ENCODE peak calls at places on chromosomes 5 and 9, in five cellular contexts. Y is AG09309, W is MM.1S, F is progenitor cell of endocrine pancreas, E is right lobe of liver. X is an unnamed sample.

GRCh38 chr9:91150273-91151013 is 211.3 kb downstream of the AUH start:
- DNase-seq in E (no peak), Y (no peak), W (no peak), F (no peak), X (no peak)

GRCh38 chr5:73812962-73813588 is 187.1 kb downstream of the ARHGEF28 start:
- DNase-seq in Y (no peak), E (no peak), F (no peak), W (no peak), X (no peak)

GRCh38 chr5:125525356-125525755 is 778.9 kb upstream of the ZNF608 start:
- DNase-seq in F (no peak), W (no peak), E (no peak), Y (no peak), X (no peak)

GRCh38 chr9:31137151-31137849 is 1247.1 kb upstream of the ACO1 start:
- DNase-seq in F (no peak), E (no peak), Y (no peak), W (no peak), X (no peak)

GRCh38 chr5:149488645-149489306 is 62.5 kb downstream of the CSNK1A1 start:
- DNase-seq in E (no peak), W (no peak), F (no peak), Y (no peak), X (no peak)

GRCh38 chr5:125634242-125634835 is 788.9 kb upstream of the GRAMD2B start:
- DNase-seq in W (no peak), F (no peak), Y (no peak), E (no peak), X (no peak)

GRCh38 chr5:15943487-15943886 is 236.1 kb downstream of the MARCHF11 start:
- DNase-seq in E (no peak), Y (no peak), W (no peak), F (no peak), X (no peak)

GRCh38 chr5:75668988-75669760 is 48.1 kb downstream of the POC5 start:
- DNase-seq in Y (no peak), F (no peak), W (peak; percentile 38), E (no peak), X (no peak)

GRCh38 chr5:178297751-178298150 is 65.1 kb upstream of the PHYKPL start:
- DNase-seq in W (no peak), E (peak; percentile 25), Y (no peak), F (no peak), X (peak; percentile 55)

GRCh38 chr9:94656190-94656589 is 16.9 kb upstream of the FBP1 start:
- DNase-seq in F (no peak), E (no peak), Y (no peak), W (peak; percentile 94), X (no peak)

GRCh38 chr5:2007906-2008437 is 125.2 kb upstream of the IRX4 start:
- DNase-seq in W (no peak), Y (no peak), F (no peak), E (no peak), X (no peak)

GRCh38 chr9:26937816-26938371 is 9.1 kb downstream of the PLAA start:
- DNase-seq in E (no peak), W (no peak), F (no peak), Y (no peak), X (no peak)

GRCh38 chr5:77218263-77218662 is 7.8 kb downstream of the PDE8B start:
- DNase-seq in E (no peak), F (no peak), W (no peak), Y (no peak), X (no peak)

GRCh38 chr9:13443380-13444271 is 164.1 kb upstream of the MPDZ start:
- DNase-seq in Y (no peak), E (no peak), F (no peak), W (no peak), X (no peak)

DNA sequence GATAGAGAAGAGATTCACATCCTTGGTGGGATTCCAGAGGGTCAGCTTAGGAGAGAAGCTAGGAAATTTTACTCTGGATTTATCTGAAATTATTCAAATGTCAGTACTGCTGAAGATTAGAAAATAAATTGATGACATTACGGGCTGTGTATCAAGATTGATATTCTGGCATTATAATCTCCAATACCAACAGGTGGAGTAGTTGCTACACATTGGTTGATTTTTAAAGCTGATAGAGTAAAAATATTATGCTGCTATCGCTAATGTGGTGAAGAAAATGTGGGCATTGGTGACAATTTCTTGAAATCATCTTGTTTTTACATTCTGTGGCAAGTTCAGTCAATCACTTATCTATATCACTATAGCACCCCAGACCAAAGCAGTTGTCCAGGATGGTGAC is 378.5 kb downstream of the MTRR start:
- DNase-seq in W (no peak), Y (no peak), F (no peak), E (no peak), X (no peak)
- TF ChIP-seq CTCF in W (no peak), Y (no peak), F (no peak), E (no peak), X (peak; percentile 81)

DNA sequence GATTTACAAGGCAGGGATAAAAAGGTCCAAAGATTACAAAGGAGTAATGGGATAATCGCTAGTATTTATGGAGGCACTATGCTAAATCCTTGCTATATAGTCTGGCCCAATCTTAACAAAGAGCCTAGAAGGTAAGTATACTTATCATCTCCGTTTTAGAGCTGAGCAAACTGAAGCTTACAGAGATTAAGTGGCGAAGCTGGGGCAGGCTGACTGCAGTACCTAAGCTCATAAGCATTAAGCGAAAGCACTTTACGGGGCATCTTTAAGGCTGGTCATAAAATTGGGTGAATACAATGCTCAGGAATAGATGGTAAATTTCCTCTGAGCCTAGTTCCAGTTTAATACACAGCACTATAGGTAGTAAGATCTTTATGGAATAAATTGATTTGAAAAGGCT is 30.0 kb upstream of the ZNF366 start:
- DNase-seq in Y (no peak), W (no peak), F (no peak), E (no peak), X (no peak)
- TF ChIP-seq CTCF in Y (no peak), W (no peak), F (no peak), E (no peak), X (no peak)

GRCh38 chr9:84317563-84317962 is 23.0 kb downstream of the SLC28A3 start:
- DNase-seq in Y (no peak), W (no peak), E (no peak), F (no peak), X (no peak)
- TF ChIP-seq CTCF in Y (no peak), W (peak; percentile 12), E (no peak), F (no peak), X (peak; percentile 28)

DNA sequence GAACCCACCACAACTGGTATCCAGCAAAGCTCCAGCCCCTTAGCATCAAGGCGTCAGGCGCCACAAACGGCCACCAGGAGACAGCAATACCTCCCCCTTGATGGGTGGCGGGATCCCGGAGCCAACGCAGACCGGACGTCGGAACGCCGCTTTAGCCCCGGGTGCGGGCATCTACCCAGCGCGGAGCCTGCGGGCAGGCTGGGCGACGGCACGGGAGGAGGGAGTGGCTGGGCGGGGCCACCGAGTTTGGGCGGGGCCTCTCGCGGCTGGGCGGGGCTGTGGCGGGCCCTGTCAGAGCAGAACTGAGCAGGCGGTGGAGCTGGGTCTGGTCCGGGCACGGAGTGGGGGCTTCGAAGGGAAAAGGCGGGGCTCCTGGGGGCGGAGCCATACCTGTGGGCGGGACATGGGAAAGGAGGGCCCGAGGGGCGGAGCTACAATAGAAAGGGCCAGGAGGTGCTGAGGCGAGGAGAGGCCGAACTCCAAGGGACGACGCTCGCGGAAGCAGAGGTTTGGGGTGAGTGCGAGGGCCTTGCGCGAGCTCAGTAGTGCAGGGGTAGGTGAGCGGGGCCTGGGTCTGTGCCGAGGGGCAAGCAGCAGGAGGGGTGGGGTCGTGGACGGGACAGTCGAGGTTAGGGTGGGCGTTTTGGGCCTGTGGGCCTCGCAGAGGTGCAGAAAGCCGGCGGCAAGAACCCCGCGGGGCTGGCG is 40.2 kb upstream of the GARNL3 start:
- DNase-seq in Y (no peak), F (peak; percentile 85), W (peak; percentile 91), E (peak; percentile 96), X (no peak)
- TF ChIP-seq CTCF in Y (peak; percentile 16), F (peak; percentile 37), W (no peak), E (no peak), X (peak; percentile 73)

GRCh38 chr9:4375424-4376195 is 75.7 kb upstream of the GLIS3 start:
- DNase-seq in Y (peak; percentile 87), E (no peak), F (no peak), W (peak; percentile 25), X (no peak)
- TF ChIP-seq CTCF in Y (peak; percentile 54), E (peak; percentile 38), F (peak; percentile 63), W (peak; percentile 35), X (peak; percentile 87)

DNA sequence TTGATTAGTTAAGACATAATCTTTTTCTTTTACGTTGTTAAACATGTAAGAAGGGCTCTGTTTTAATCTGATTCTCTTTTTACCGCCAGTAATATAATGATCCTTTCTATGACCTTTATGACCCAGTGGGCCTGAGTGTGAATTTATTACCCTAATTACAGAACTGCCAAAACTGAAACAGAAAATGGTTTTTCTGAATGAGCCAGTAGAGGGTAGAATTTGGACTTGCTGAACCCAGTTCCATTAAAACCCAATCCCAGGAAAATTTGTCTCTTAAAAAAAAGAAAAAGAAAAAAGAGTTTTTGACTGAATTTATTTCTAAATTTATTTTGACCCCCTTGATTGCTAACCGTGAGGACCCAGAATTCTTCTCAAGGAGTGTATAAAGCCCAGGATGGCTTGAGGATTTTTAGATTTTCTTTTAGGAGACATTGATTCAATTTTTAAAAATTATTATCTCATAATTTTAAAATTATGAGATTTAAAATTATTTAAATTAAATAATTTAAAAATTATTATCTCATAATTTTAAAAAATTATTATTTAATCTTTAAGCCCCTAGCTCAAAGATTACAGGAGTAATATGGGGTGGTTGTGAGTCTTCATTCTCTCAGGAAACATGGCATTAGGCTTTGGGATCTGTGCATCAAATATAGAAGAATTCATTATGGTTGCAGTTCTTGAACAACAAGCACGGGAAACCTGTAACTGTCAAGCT is 94.1 kb upstream of the GLIS3 start:
- DNase-seq in W (no peak), E (no peak), F (no peak), Y (no peak), X (no peak)
- TF ChIP-seq CTCF in W (no peak), E (peak; percentile 38), F (no peak), Y (peak; percentile 19), X (peak; percentile 39)